ENCODE peak calls at places on chromosomes 7 and 10, in six cellular contexts. J is Calu3; G is stimulated activated CD8-positive, alpha-beta memory T cell treated with anti-CD3 and anti-CD28 coated beads, Interleukin-4, amount 100 ng/mL, for 1 hour; W is hepatic stellate cell; Q is mammary epithelial cell; L is stimulated activated CD4-positive, alpha-beta T cell treated with anti-CD3 and anti-CD28 coated beads, Interleukin-2, amount 100 ng/mL, for 48 hours. M is an unnamed sample.

GRCh38 chr7:29194206-29194593 is 375 bp upstream of the CHN2 start:
- DNase-seq in J (no peak), G (no peak), W (no peak), Q (no peak), L (no peak), M (no peak)

GRCh38 chr7:129824291-129825004 is 128.3 kb downstream of the UBE2H start:
- DNase-seq in J (no peak), G (no peak), W (no peak), Q (no peak), L (no peak), M (no peak)

GRCh38 chr7:158407581-158408331 is 179.9 kb downstream of the PTPRN2 start:
- DNase-seq in J (no peak), G (no peak), W (peak), Q (peak), L (no peak), M (no peak)

GRCh38 chr7:40870108-40870507 is 735.3 kb downstream of the SUGCT start:
- DNase-seq in J (no peak), G (no peak), W (no peak), Q (no peak), L (no peak), M (peak)

GRCh38 chr10:75356484-75356883 is 45.1 kb downstream of the ZNF503 start:
- DNase-seq in J (no peak), G (no peak), W (no peak), Q (no peak), L (no peak), M (no peak)

GRCh38 chr10:104520653-104521052 is 120.4 kb upstream of the SORCS3 start:
- DNase-seq in J (no peak), G (no peak), W (no peak), Q (no peak), L (no peak), M (no peak)

GRCh38 chr7:147539685-147540084 is 1050.9 kb upstream of the C7orf33 start:
- DNase-seq in J (no peak), G (no peak), W (no peak), Q (no peak), L (no peak), M (no peak)

GRCh38 chr7:152587366-152587765 is 88.6 kb downstream of the XRCC2 start:
- DNase-seq in J (no peak), G (no peak), W (no peak), Q (no peak), L (no peak), M (peak)

GRCh38 chr10:21359202-21359601 is 166.3 kb downstream of the SKIDA1 start:
- DNase-seq in J (no peak), G (no peak), W (no peak), Q (no peak), L (no peak), M (no peak)

GRCh38 chr10:84270708-84271107 is 25.9 kb downstream of the RGR start:
- DNase-seq in J (no peak), G (no peak), W (no peak), Q (no peak), L (no peak), M (no peak)

GRCh38 chr7:36289833-36290661 is 99.6 kb upstream of the ANLN start:
- DNase-seq in J (peak), G (no peak), W (no peak), Q (no peak), L (no peak), M (no peak)

GRCh38 chr7:45181991-45182855 is 24.6 kb downstream of the RAMP3 start:
- DNase-seq in J (no peak), G (no peak), W (no peak), Q (no peak), L (no peak), M (no peak)

GRCh38 chr7:101121996-101122932 is 4.6 kb upstream of the SERPINE1 start:
- DNase-seq in J (peak), G (no peak), W (peak), Q (peak), L (no peak), M (peak)

GRCh38 chr7:70585071-70585470 is 546.9 kb upstream of the GALNT17 start:
- DNase-seq in J (no peak), G (no peak), W (no peak), Q (no peak), L (no peak), M (no peak)